ENCODE peak calls at places on chromosomes 1 and 21, in six cellular contexts. P is ureter, Y is NCI-H345, Q is stomach, H is ovary, R is fibroblast of mammary gland. T is an unnamed sample.

GRCh38 chr1:234696148-234696576 is 86.2 kb upstream of the IRF2BP2 start:
- DNase-seq in R (no peak), Q (no peak), Y (no peak), H (no peak), P (no peak), T (no peak)

GRCh38 chr1:3529099-3529729 is 74.7 kb downstream of the ARHGEF16 start:
- DNase-seq in Q (peak), H (no peak), P (no peak), Y (no peak), R (no peak), T (no peak)

GRCh38 chr1:4602536-4603316 is 51.7 kb upstream of the AJAP1 start:
- DNase-seq in P (no peak), H (no peak), Q (peak), Y (no peak), R (no peak), T (no peak)

GRCh38 chr1:186605762-186606350 is 74.4 kb downstream of the PTGS2 start:
- DNase-seq in P (peak), R (peak), Y (peak), Q (no peak), H (no peak), T (peak)

GRCh38 chr1:175887981-175888428 is 144.6 kb upstream of the TNR start:
- DNase-seq in P (peak), H (no peak), Y (peak), R (peak), Q (peak), T (peak)

GRCh38 chr1:66207484-66207883 is 326.5 kb upstream of the SGIP1 start:
- DNase-seq in H (no peak), Q (no peak), P (no peak), Y (no peak), R (peak), T (peak)

GRCh38 chr1:168488153-168488552 is 55.6 kb downstream of the XCL2 start:
- DNase-seq in R (peak), Y (no peak), P (no peak), Q (peak), H (peak), T (no peak)

GRCh38 chr1:91617242-91617837 is 116.7 kb downstream of the CDC7 start:
- DNase-seq in Q (no peak), R (no peak), Y (peak), H (peak), P (no peak), T (peak)

GRCh38 chr1:116878804-116879477 is 30.8 kb upstream of the PTGFRN start:
- DNase-seq in R (peak), P (peak), Q (no peak), Y (peak), H (peak), T (peak)

GRCh38 chr1:53016705-53017104 is 45.3 kb upstream of the PODN start:
- DNase-seq in P (no peak), Y (no peak), Q (no peak), R (peak), H (no peak), T (no peak)

GRCh38 chr1:37999434-38000232 is 5.7 kb downstream of the FHL3 start:
- DNase-seq in R (peak), H (peak), Q (no peak), P (peak), Y (no peak), T (no peak)

GRCh38 chr1:207863893-207864535 is 46.9 kb downstream of the CD34 start:
- DNase-seq in Q (no peak), H (no peak), R (no peak), P (peak), Y (no peak), T (no peak)

GRCh38 chr1:67496329-67496728 is 66.1 kb upstream of the SERBP1 start:
- DNase-seq in Q (no peak), R (no peak), Y (no peak), P (no peak), H (no peak), T (peak)

GRCh38 chr21:15063081-15063820 is 1.5 kb downstream of the NRIP1 start:
- DNase-seq in Q (no peak), P (no peak), Y (no peak), H (no peak), R (no peak), T (no peak)

GRCh38 chr21:45533731-45534571 is 8.3 kb downstream of the SLC19A1 start:
- DNase-seq in Q (peak), R (no peak), Y (no peak), P (peak), H (peak), T (no peak)

GRCh38 chr21:34989337-34990151 is 59.6 kb downstream of the RUNX1 start:
- DNase-seq in Q (no peak), H (no peak), R (peak), P (no peak), Y (no peak), T (no peak)